ENCODE peak calls at places on chromosome 16, in nine cellular contexts. V is A549, W is HFF-Myc, O is upper lobe of right lung, I is AG04449, J is cardiac muscle cell, M is AG09309, U is psoas muscle, T is Caco-2. G is an unnamed sample.

GRCh38 chr16:2663553-2664521 is 18.5 kb upstream of the KCTD5 start:
- DNase-seq in V (no peak), W (no peak), O (no peak), I (peak), J (no peak), M (peak), U (no peak), T (no peak), G (no peak)

GRCh38 chr16:57574086-57574485 is 31.6 kb downstream of the ADGRG5 start:
- DNase-seq in V (no peak), W (no peak), O (no peak), I (no peak), J (no peak), M (no peak), U (no peak), T (no peak), G (no peak)

GRCh38 chr16:85393674-85394510 is 219.2 kb upstream of the GSE1 start:
- DNase-seq in V (peak), W (no peak), O (peak), I (no peak), J (peak), M (no peak), U (peak), T (peak), G (peak)

GRCh38 chr16:10957771-10958486 is 13.6 kb downstream of the CLEC16A start:
- DNase-seq in V (no peak), W (no peak), O (no peak), I (no peak), J (no peak), M (no peak), U (no peak), T (no peak), G (no peak)

GRCh38 chr16:27985981-27986380 is 77.5 kb downstream of the GSG1L start:
- DNase-seq in V (no peak), W (no peak), O (no peak), I (no peak), J (no peak), M (no peak), U (no peak), T (no peak), G (no peak)

GRCh38 chr16:88681709-88682451 is 4.4 kb downstream of the SNAI3 start:
- DNase-seq in V (no peak), W (no peak), O (peak), I (no peak), J (no peak), M (no peak), U (peak), T (no peak), G (peak)

GRCh38 chr16:19281246-19281645 is 4.3 kb upstream of the CLEC19A start:
- DNase-seq in V (no peak), W (no peak), O (no peak), I (no peak), J (no peak), M (no peak), U (no peak), T (no peak), G (no peak)

GRCh38 chr16:65429504-65430149 is 307.8 kb upstream of the CDH11 start:
- DNase-seq in V (no peak), W (no peak), O (no peak), I (no peak), J (no peak), M (no peak), U (no peak), T (no peak), G (no peak)

GRCh38 chr16:27230562-27230991 is 27.3 kb downstream of the KDM8 start:
- DNase-seq in V (no peak), W (no peak), O (no peak), I (no peak), J (peak), M (no peak), U (no peak), T (no peak), G (no peak)

GRCh38 chr16:86874141-86874540 is 295.8 kb downstream of the FOXL1 start:
- DNase-seq in V (no peak), W (no peak), O (no peak), I (no peak), J (peak), M (no peak), U (no peak), T (peak), G (peak)

GRCh38 chr16:84704253-84704652 is 4.5 kb downstream of the USP10 start:
- DNase-seq in V (no peak), W (no peak), O (no peak), I (no peak), J (no peak), M (no peak), U (no peak), T (no peak), G (no peak)

GRCh38 chr16:8730335-8730915 is 56.0 kb downstream of the ABAT start:
- DNase-seq in V (no peak), W (no peak), O (no peak), I (no peak), J (no peak), M (no peak), U (no peak), T (no peak), G (no peak)

GRCh38 chr16:6926762-6927161 is 405.9 kb upstream of the RBFOX1 start:
- DNase-seq in V (no peak), W (no peak), O (no peak), I (no peak), J (peak), M (no peak), U (no peak), T (peak), G (no peak)

GRCh38 chr16:71283612-71284011 is 5.6 kb downstream of the CMTR2 start:
- DNase-seq in V (no peak), W (no peak), O (no peak), I (no peak), J (no peak), M (no peak), U (no peak), T (no peak), G (no peak)

GRCh38 chr16:87540072-87540976 is 47.5 kb upstream of the ZCCHC14 start:
- DNase-seq in V (no peak), W (no peak), O (no peak), I (no peak), J (no peak), M (no peak), U (no peak), T (no peak), G (no peak)

GRCh38 chr16:30927789-30928378 is 4.5 kb downstream of the FBXL19 start:
- DNase-seq in V (peak), W (no peak), O (no peak), I (no peak), J (peak), M (no peak), U (peak), T (peak), G (no peak)

GRCh38 chr16:52435573-52435972 is 111.4 kb downstream of the TOX3 start:
- DNase-seq in V (no peak), W (no peak), O (no peak), I (no peak), J (no peak), M (no peak), U (no peak), T (no peak), G (no peak)

GRCh38 chr16:64375386-64375980 is 746.4 kb downstream of the CDH11 start:
- DNase-seq in V (no peak), W (no peak), O (no peak), I (no peak), J (no peak), M (no peak), U (no peak), T (no peak), G (no peak)

GRCh38 chr16:442976-443375 is 17.5 kb downstream of the RAB11FIP3 start:
- DNase-seq in V (no peak), W (no peak), O (no peak), I (no peak), J (no peak), M (no peak), U (no peak), T (no peak), G (no peak)

GRCh38 chr16:30184430-30185140 is 1.2 kb downstream of the CORO1A start:
- DNase-seq in V (no peak), W (no peak), O (peak), I (no peak), J (no peak), M (no peak), U (peak), T (no peak), G (peak)

GRCh38 chr16:4517812-4518211 is 20.8 kb downstream of the CDIP1 start:
- DNase-seq in V (peak), W (no peak), O (peak), I (no peak), J (peak), M (no peak), U (no peak), T (peak), G (no peak)

GRCh38 chr16:8998114-8998513 is 34.4 kb upstream of the USP7 start:
- DNase-seq in V (no peak), W (peak), O (no peak), I (no peak), J (no peak), M (peak), U (no peak), T (no peak), G (no peak)

GRCh38 chr16:12329246-12329995 is 352.9 kb downstream of the SNX29 start:
- DNase-seq in V (no peak), W (no peak), O (no peak), I (no peak), J (peak), M (no peak), U (no peak), T (no peak), G (no peak)

GRCh38 chr16:57749872-57750452 is 14.4 kb downstream of the KATNB1 start:
- DNase-seq in V (no peak), W (no peak), O (no peak), I (no peak), J (no peak), M (no peak), U (peak), T (no peak), G (no peak)

GRCh38 chr16:82011199-82011641 is at the start of gene SDR42E1:
- DNase-seq in V (peak), W (no peak), O (peak), I (no peak), J (no peak), M (no peak), U (no peak), T (peak), G (peak)

GRCh38 chr16:85372627-85373372 is 240.3 kb upstream of the GSE1 start:
- DNase-seq in V (peak), W (no peak), O (no peak), I (peak), J (no peak), M (peak), U (peak), T (no peak), G (no peak)

GRCh38 chr16:1990336-1991134 is 765 bp downstream of the SYNGR3 start:
- DNase-seq in V (no peak), W (no peak), O (no peak), I (no peak), J (peak), M (no peak), U (no peak), T (peak), G (no peak)

GRCh38 chr16:70483426-70483825 is 29.0 kb downstream of the FCSK start:
- DNase-seq in V (no peak), W (no peak), O (no peak), I (no peak), J (no peak), M (no peak), U (no peak), T (no peak), G (peak)

GRCh38 chr16:66701061-66701460 is 4.5 kb upstream of the CMTM4 start:
- DNase-seq in V (no peak), W (no peak), O (no peak), I (no peak), J (no peak), M (no peak), U (no peak), T (no peak), G (no peak)

GRCh38 chr16:4113358-4114256 is 2.6 kb downstream of the ADCY9 start:
- DNase-seq in V (no peak), W (no peak), O (no peak), I (no peak), J (peak), M (no peak), U (peak), T (no peak), G (no peak)

GRCh38 chr16:9441021-9441420 is 349.6 kb downstream of the HAPSTR1 start:
- DNase-seq in V (no peak), W (no peak), O (no peak), I (no peak), J (no peak), M (no peak), U (no peak), T (peak), G (no peak)

GRCh38 chr16:30786115-30786935 is 680 bp downstream of the ZNF629 start:
- DNase-seq in V (peak), W (no peak), O (peak), I (no peak), J (peak), M (no peak), U (no peak), T (peak), G (no peak)

GRCh38 chr16:87086575-87086974 is 230.6 kb downstream of the C16orf95 start:
- DNase-seq in V (no peak), W (peak), O (no peak), I (no peak), J (no peak), M (peak), U (no peak), T (no peak), G (no peak)

GRCh38 chr16:51888534-51888933 is 658.4 kb downstream of the TOX3 start:
- DNase-seq in V (no peak), W (no peak), O (no peak), I (no peak), J (no peak), M (no peak), U (no peak), T (no peak), G (no peak)

GRCh38 chr16:72666267-72666666 is 381.7 kb downstream of the ZFHX3 start:
- DNase-seq in V (no peak), W (no peak), O (no peak), I (no peak), J (no peak), M (no peak), U (no peak), T (no peak), G (no peak)

DNA sequence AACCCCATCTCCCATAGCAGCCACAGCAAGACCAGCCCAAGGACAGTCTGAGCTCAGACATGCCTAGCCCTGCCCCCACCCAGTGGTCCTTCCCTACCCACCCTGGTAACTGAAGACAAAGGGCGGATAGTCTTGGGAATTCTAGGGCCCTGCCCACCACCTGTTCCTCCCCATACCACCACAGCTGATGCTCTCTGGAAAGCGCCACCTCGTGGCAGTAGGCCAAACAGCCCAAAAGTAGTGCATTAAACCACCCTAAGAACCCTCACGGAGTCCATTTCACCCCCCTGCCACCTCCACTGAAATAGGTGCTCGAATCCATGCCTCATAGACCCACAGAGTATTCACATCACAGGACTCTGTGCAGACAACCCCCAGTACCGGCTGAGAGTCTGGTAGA is 1021.4 kb downstream of the CDH8 start:
- DNase-seq in V (no peak), W (no peak), O (no peak), I (no peak), J (no peak), M (no peak), U (no peak), T (peak), G (no peak)
- TF ChIP-seq CTCF in V (no peak), W (no peak), O (no peak), I (no peak), J (no peak), M (no peak), U (no peak), T (peak), G (no peak)

DNA sequence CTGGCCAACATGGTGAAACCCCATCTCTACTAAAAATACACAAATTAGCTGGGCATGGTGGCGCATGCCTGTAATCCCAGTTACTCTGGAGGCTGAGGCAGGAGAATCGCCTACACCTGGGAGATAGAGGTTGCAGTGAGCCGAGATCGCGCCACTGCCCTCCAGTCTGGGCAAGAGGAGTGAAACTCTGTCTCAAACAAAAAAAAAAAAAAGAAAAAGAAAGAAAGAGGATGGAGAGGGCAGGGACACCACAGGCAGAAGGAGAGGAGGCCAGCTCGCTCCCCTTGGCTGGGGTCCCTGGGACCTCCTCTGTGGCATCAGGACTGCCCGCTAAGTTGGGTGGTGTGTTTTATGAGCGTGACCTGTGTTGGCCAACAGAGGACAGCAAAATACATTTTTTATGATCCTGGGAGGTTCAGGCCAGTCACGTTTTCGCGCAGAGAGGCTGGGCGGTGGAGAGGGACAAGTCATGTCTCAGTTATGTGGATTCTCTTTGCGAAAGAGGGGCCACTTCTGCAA is 229.6 kb downstream of the MRTFB start:
- DNase-seq in V (peak), W (peak), O (peak), I (peak), J (peak), M (peak), U (peak), T (peak), G (peak)
- TF ChIP-seq CTCF in V (peak), W (peak), O (peak), I (peak), J (peak), M (peak), U (peak), T (peak), G (peak)

GRCh38 chr16:80852261-80852872 is 48.0 kb upstream of the CDYL2 start:
- DNase-seq in V (peak), W (no peak), O (no peak), I (no peak), J (peak), M (no peak), U (no peak), T (peak), G (peak)
- TF ChIP-seq CTCF in V (peak), W (peak), O (peak), I (peak), J (peak), M (peak), U (no peak), T (peak), G (peak)

GRCh38 chr16:23765933-23766332 is 11.1 kb downstream of the CHP2 start:
- DNase-seq in V (no peak), W (no peak), O (no peak), I (no peak), J (no peak), M (no peak), U (no peak), T (no peak), G (no peak)
- TF ChIP-seq CTCF in V (no peak), W (no peak), O (no peak), I (no peak), J (no peak), M (no peak), U (no peak), T (no peak), G (no peak)

GRCh38 chr16:68116256-68116853 is 31.2 kb downstream of the NFATC3 start:
- DNase-seq in V (peak), W (no peak), O (no peak), I (no peak), J (no peak), M (peak), U (no peak), T (peak), G (peak)
- TF ChIP-seq CTCF in V (peak), W (peak), O (peak), I (peak), J (peak), M (peak), U (peak), T (peak), G (no peak)